ENCODE peak calls at places on chromosomes 4 and X, in ten cellular contexts. K is fibroblast of lung, F is heart right ventricle, W is psoas muscle, I is hepatocyte, G is cardiac muscle cell, N is neural progenitor cell, P is lung, O is brain microvascular endothelial cell, M is body of pancreas. D is an unnamed sample.

GRCh38 chr4:8439168-8439567 is 1.4 kb downstream of the ACOX3 start:
- DNase-seq in K (no peak), F (no peak), W (no peak), I (no peak), G (no peak), N (no peak), P (no peak), O (no peak), M (peak; percentile 62), D (no peak)

GRCh38 chr4:187478292-187479205 is 517.0 kb upstream of the ZFP42 start:
- DNase-seq in K (peak; percentile 86), F (no peak), W (no peak), I (peak; percentile 35), G (peak; percentile 4), N (no peak), P (no peak), O (peak; percentile 86), M (no peak), D (no peak)

GRCh38 chrX:40953369-40953768 is 131.9 kb upstream of the USP9X start:
- DNase-seq in K (no peak), F (no peak), W (no peak), I (no peak), G (no peak), N (no peak), P (no peak), O (no peak), M (no peak), D (no peak)

GRCh38 chr4:74376888-74377483 is 12.0 kb downstream of the EREG start:
- DNase-seq in K (peak; percentile 58), F (no peak), W (no peak), I (peak; percentile 66), G (peak; percentile 90), N (peak; percentile 32), P (no peak), O (peak; percentile 46), M (no peak), D (no peak)

GRCh38 chr4:61866357-61867030 is 666.4 kb downstream of the ADGRL3 start:
- DNase-seq in K (no peak), F (no peak), W (no peak), I (no peak), G (no peak), N (no peak), P (no peak), O (no peak), M (no peak), D (no peak)

GRCh38 chrX:53080628-53081580 is 1.3 kb upstream of the TSPYL2 start:
- DNase-seq in K (peak; percentile 19), F (no peak), W (no peak), I (no peak), G (peak; percentile 48), N (peak; percentile 23), P (no peak), O (no peak), M (no peak), D (no peak)

GRCh38 chr4:110840221-110840654 is 217.4 kb upstream of the PITX2 start:
- DNase-seq in K (peak; percentile 44), F (no peak), W (no peak), I (no peak), G (peak; percentile 47), N (no peak), P (no peak), O (no peak), M (no peak), D (no peak)

GRCh38 chr4:78288327-78288726 is 231.2 kb downstream of the FRAS1 start:
- DNase-seq in K (peak; percentile 54), F (no peak), W (no peak), I (no peak), G (peak; percentile 56), N (no peak), P (no peak), O (peak; percentile 37), M (no peak), D (no peak)

GRCh38 chrX:12210921-12211320 is 72.6 kb downstream of the FRMPD4 start:
- DNase-seq in K (peak; percentile 38), F (no peak), W (no peak), I (no peak), G (peak; percentile 11), N (no peak), P (no peak), O (no peak), M (no peak), D (no peak)

GRCh38 chr4:53010320-53010719 is 148.2 kb downstream of the RASL11B start:
- DNase-seq in K (peak; percentile 66), F (no peak), W (peak; percentile 23), I (peak; percentile 32), G (peak; percentile 90), N (no peak), P (no peak), O (peak; percentile 18), M (peak; percentile 79), D (no peak)

GRCh38 chrX:14028473-14028872 is 1.2 kb downstream of the GEMIN8 start:
- DNase-seq in K (no peak), F (no peak), W (no peak), I (no peak), G (no peak), N (no peak), P (no peak), O (no peak), M (no peak), D (no peak)
- H3K27ac ChIP-seq in K (peak overlapping the region; percentile 85), F (peak overlapping the region; percentile 35), W (peak overlapping the region; percentile 91), I (peak overlapping the region; percentile 86), G (no peak overlapping the region), N (no peak overlapping the region), P (no peak overlapping the region), O (peak overlapping the region; percentile 78), M (no peak overlapping the region), D (no peak overlapping the region)

GRCh38 chrX:46757593-46757992 is 1.3 kb downstream of the SLC9A7 start:
- DNase-seq in K (peak; percentile 52), F (no peak), W (no peak), I (no peak), G (peak; percentile 16), N (no peak), P (no peak), O (no peak), M (no peak), D (no peak)
- H3K4me3 ChIP-seq in K (peak overlapping the region; percentile 61), F (no peak overlapping the region), W (no peak overlapping the region), I (no peak overlapping the region), G (no peak overlapping the region), N (no peak overlapping the region), P (no peak overlapping the region), O (peak overlapping the region; percentile 68), M (no peak overlapping the region), D (no peak overlapping the region)

DNA sequence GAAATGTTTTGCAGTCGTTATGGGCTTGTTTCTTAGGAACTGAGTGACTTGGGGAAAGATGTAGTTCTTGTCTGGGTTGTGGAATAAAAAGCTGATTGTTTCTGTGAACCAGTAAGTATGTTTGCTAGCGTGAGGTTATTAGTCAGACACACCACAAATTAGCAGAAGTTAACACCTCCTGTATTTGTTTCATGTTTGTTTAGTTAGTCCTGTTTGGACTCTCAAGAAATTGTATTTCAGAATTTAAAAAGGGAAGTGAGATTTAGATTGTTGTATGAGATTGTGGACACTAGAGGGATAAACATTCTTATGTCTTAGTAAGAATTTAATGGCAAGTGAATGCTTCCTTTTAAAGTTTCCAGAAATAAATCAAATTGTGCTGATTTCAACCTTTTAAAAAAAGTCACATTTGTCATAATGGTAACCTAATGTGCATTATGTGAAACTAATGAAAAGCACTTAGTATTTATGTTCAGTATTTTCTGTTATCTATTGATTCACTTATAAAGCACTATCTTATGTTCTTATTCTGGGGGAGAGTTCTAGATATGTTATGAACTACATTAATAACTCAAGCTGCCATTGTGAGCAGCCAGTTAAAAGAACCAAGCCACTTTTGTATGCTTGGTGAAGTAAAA is 25.6 kb downstream of the ATP10D start:
- DNase-seq in K (peak; percentile 33), F (no peak), W (no peak), I (no peak), G (peak; percentile 45), N (no peak), P (no peak), O (no peak), M (no peak), D (no peak)
- TF ChIP-seq CTCF in K (peak; percentile 16), F (no peak), W (no peak), I (peak; percentile 6), G (peak; percentile 32), N (no peak), P (no peak), O (peak; percentile 11), M (peak; percentile 20), D (no peak)

GRCh38 chr4:69875576-69875975 is 15.6 kb upstream of the SULT1E1 start:
- DNase-seq in K (no peak), F (no peak), W (no peak), I (no peak), G (no peak), N (no peak), P (no peak), O (no peak), M (no peak), D (no peak)

GRCh38 chr4:69882150-69882549 is 22.2 kb upstream of the SULT1E1 start:
- DNase-seq in K (no peak), F (no peak), W (no peak), I (no peak), G (no peak), N (no peak), P (no peak), O (no peak), M (no peak), D (no peak)

GRCh38 chr4:69875986-69876542 is 16.1 kb upstream of the SULT1E1 start:
- DNase-seq in K (no peak), F (no peak), W (no peak), I (peak; percentile 21), G (no peak), N (no peak), P (no peak), O (no peak), M (no peak), D (no peak)

GRCh38 chr4:69878250-69878649 is 18.3 kb upstream of the SULT1E1 start:
- DNase-seq in K (no peak), F (no peak), W (no peak), I (no peak), G (peak; percentile 63), N (no peak), P (no peak), O (no peak), M (no peak), D (no peak)

DNA sequence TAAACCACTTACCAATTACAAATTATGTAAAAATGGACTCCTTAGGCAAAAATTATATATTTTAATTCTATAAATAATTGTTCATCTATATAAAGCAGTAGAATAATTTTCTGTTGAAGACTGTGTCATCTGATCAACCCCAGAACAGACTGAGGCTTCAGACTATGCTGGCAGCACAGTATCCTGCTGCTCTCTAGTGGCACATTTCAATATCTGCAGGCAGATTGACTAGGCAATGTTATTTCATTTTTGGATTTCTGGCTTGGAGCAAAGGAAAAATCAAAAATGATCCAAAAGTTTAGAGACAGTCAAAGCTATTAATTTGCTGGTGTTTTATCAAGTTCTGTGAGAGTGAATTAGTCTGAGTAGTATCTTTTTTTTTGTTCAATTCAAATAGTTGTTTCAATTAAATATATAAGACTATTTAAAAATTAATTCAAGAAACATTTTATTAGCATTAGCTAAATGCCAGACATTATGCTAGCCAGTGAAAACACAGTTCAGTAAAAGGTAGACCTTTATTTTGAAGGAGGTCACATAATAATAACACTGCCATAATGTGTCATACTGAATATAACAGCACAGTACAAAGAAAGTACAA is 21.3 kb upstream of the SULT1E1 start:
- DNase-seq in K (peak; percentile 26), F (no peak), W (no peak), I (peak; percentile 71), G (peak; percentile 77), N (peak; percentile 63), P (peak; percentile 30), O (peak; percentile 46), M (peak; percentile 29), D (no peak)
- H3K27ac ChIP-seq in K (no peak overlapping the region), F (no peak overlapping the region), W (no peak overlapping the region), I (no peak overlapping the region), G (no peak overlapping the region), N (no peak overlapping the region), P (no peak overlapping the region), O (no peak overlapping the region), M (no peak overlapping the region), D (no peak overlapping the region)

D was measured in tibial artery.